ENCODE peak calls at places on chromosomes 4 and X, in nine cellular contexts. One of them, this sample, is unnamed.

GRCh38 chrX:125810856-125811255 is 355.2 kb downstream of the DCAF12L2 start:
- DNase-seq in pancreas: no peak
- DNase-seq in OCI-LY7: no peak
- DNase-seq in GM10248: no peak
- DNase-seq in psoas muscle: no peak
- DNase-seq in ovary: no peak
- DNase-seq in fibroblast of mammary gland: no peak
- DNase-seq in omental fat pad: no peak
- DNase-seq in HFF-Myc: no peak
- DNase-seq in this sample: no peak

GRCh38 chr4:131052646-131053045 is 1956.7 kb downstream of the C4orf33 start:
- DNase-seq in pancreas: no peak
- DNase-seq in OCI-LY7: no peak
- DNase-seq in GM10248: no peak
- DNase-seq in psoas muscle: no peak
- DNase-seq in ovary: no peak
- DNase-seq in fibroblast of mammary gland: no peak
- DNase-seq in omental fat pad: no peak
- DNase-seq in HFF-Myc: no peak
- DNase-seq in this sample: no peak

GRCh38 chr4:113742643-113743042 is 18.9 kb downstream of the CAMK2D start:
- DNase-seq in pancreas: no peak
- DNase-seq in OCI-LY7: no peak
- DNase-seq in GM10248: no peak
- DNase-seq in psoas muscle: no peak
- DNase-seq in ovary: no peak
- DNase-seq in fibroblast of mammary gland: no peak
- DNase-seq in omental fat pad: no peak
- DNase-seq in HFF-Myc: no peak
- DNase-seq in this sample: no peak

GRCh38 chr4:109818268-109818667 is 2.7 kb downstream of the GAR1 start:
- DNase-seq in pancreas: no peak
- DNase-seq in OCI-LY7: no peak
- DNase-seq in GM10248: no peak
- DNase-seq in psoas muscle: no peak
- DNase-seq in ovary: no peak
- DNase-seq in fibroblast of mammary gland: no peak
- DNase-seq in omental fat pad: no peak
- DNase-seq in HFF-Myc: no peak
- DNase-seq in this sample: no peak

GRCh38 chrX:17038681-17039161 is 92.3 kb downstream of the REPS2 start:
- DNase-seq in pancreas: no peak
- DNase-seq in OCI-LY7: no peak
- DNase-seq in GM10248: no peak
- DNase-seq in psoas muscle: no peak
- DNase-seq in ovary: peak
- DNase-seq in fibroblast of mammary gland: peak
- DNase-seq in omental fat pad: no peak
- DNase-seq in HFF-Myc: peak
- DNase-seq in this sample: no peak

GRCh38 chr4:183721207-183722081 is 62.4 kb downstream of the TRAPPC11 start:
- DNase-seq in pancreas: peak
- DNase-seq in OCI-LY7: no peak
- DNase-seq in GM10248: peak
- DNase-seq in psoas muscle: peak
- DNase-seq in ovary: peak
- DNase-seq in fibroblast of mammary gland: peak
- DNase-seq in omental fat pad: no peak
- DNase-seq in HFF-Myc: peak
- DNase-seq in this sample: peak

GRCh38 chr4:73704314-73705055 is 35.9 kb upstream of the CXCL8 start:
- DNase-seq in pancreas: peak
- DNase-seq in OCI-LY7: no peak
- DNase-seq in GM10248: no peak
- DNase-seq in psoas muscle: peak
- DNase-seq in ovary: peak
- DNase-seq in fibroblast of mammary gland: peak
- DNase-seq in omental fat pad: peak
- DNase-seq in HFF-Myc: peak
- DNase-seq in this sample: no peak

GRCh38 chr4:120049732-120050494 is 16.7 kb downstream of the MAD2L1 start:
- DNase-seq in pancreas: peak
- DNase-seq in OCI-LY7: peak
- DNase-seq in GM10248: peak
- DNase-seq in psoas muscle: peak
- DNase-seq in ovary: peak
- DNase-seq in fibroblast of mammary gland: peak
- DNase-seq in omental fat pad: peak
- DNase-seq in HFF-Myc: peak
- DNase-seq in this sample: peak

GRCh38 chr4:140103676-140104075 is 50.3 kb downstream of the MAML3 start:
- DNase-seq in pancreas: no peak
- DNase-seq in OCI-LY7: peak
- DNase-seq in GM10248: no peak
- DNase-seq in psoas muscle: no peak
- DNase-seq in ovary: no peak
- DNase-seq in fibroblast of mammary gland: peak
- DNase-seq in omental fat pad: no peak
- DNase-seq in HFF-Myc: no peak
- DNase-seq in this sample: no peak

GRCh38 chr4:10109995-10110670 is 6.5 kb downstream of the WDR1 start:
- DNase-seq in pancreas: no peak
- DNase-seq in OCI-LY7: no peak
- DNase-seq in GM10248: no peak
- DNase-seq in psoas muscle: no peak
- DNase-seq in ovary: no peak
- DNase-seq in fibroblast of mammary gland: no peak
- DNase-seq in omental fat pad: no peak
- DNase-seq in HFF-Myc: no peak
- DNase-seq in this sample: no peak

GRCh38 chrX:70769659-70770232 is 138.8 kb downstream of the TEX11 start:
- DNase-seq in pancreas: no peak
- DNase-seq in OCI-LY7: peak
- DNase-seq in GM10248: peak
- DNase-seq in psoas muscle: no peak
- DNase-seq in ovary: no peak
- DNase-seq in fibroblast of mammary gland: peak
- DNase-seq in omental fat pad: no peak
- DNase-seq in HFF-Myc: no peak
- DNase-seq in this sample: no peak
- TF ChIP-seq CTCF in pancreas: peak
- TF ChIP-seq CTCF in OCI-LY7: peak
- TF ChIP-seq CTCF in GM10248: peak
- TF ChIP-seq CTCF in psoas muscle: peak
- TF ChIP-seq CTCF in ovary: no peak
- TF ChIP-seq CTCF in fibroblast of mammary gland: peak
- TF ChIP-seq CTCF in omental fat pad: no peak
- TF ChIP-seq CTCF in HFF-Myc: peak
- TF ChIP-seq CTCF in this sample: peak

GRCh38 chr4:39976141-39976944 is 1.4 kb downstream of the PDS5A start:
- DNase-seq in pancreas: peak
- DNase-seq in OCI-LY7: peak
- DNase-seq in GM10248: peak
- DNase-seq in psoas muscle: peak
- DNase-seq in ovary: peak
- DNase-seq in fibroblast of mammary gland: peak
- DNase-seq in omental fat pad: peak
- DNase-seq in HFF-Myc: peak
- DNase-seq in this sample: peak

GRCh38 chr4:39978904-39979303 is 1.2 kb upstream of the PDS5A start:
- DNase-seq in pancreas: no peak
- DNase-seq in OCI-LY7: peak
- DNase-seq in GM10248: no peak
- DNase-seq in psoas muscle: no peak
- DNase-seq in ovary: no peak
- DNase-seq in fibroblast of mammary gland: no peak
- DNase-seq in omental fat pad: no peak
- DNase-seq in HFF-Myc: no peak
- DNase-seq in this sample: no peak

GRCh38 chr4:39976945-39977488 is 694 bp downstream of the PDS5A start:
- DNase-seq in pancreas: no peak
- DNase-seq in OCI-LY7: no peak
- DNase-seq in GM10248: peak
- DNase-seq in psoas muscle: peak
- DNase-seq in ovary: peak
- DNase-seq in fibroblast of mammary gland: no peak
- DNase-seq in omental fat pad: no peak
- DNase-seq in HFF-Myc: no peak
- DNase-seq in this sample: peak

GRCh38 chr4:39978378-39978775 is 666 bp upstream of the PDS5A start:
- DNase-seq in pancreas: no peak
- DNase-seq in OCI-LY7: no peak
- DNase-seq in GM10248: no peak
- DNase-seq in psoas muscle: no peak
- DNase-seq in ovary: no peak
- DNase-seq in fibroblast of mammary gland: no peak
- DNase-seq in omental fat pad: no peak
- DNase-seq in HFF-Myc: no peak
- DNase-seq in this sample: no peak

DNA sequence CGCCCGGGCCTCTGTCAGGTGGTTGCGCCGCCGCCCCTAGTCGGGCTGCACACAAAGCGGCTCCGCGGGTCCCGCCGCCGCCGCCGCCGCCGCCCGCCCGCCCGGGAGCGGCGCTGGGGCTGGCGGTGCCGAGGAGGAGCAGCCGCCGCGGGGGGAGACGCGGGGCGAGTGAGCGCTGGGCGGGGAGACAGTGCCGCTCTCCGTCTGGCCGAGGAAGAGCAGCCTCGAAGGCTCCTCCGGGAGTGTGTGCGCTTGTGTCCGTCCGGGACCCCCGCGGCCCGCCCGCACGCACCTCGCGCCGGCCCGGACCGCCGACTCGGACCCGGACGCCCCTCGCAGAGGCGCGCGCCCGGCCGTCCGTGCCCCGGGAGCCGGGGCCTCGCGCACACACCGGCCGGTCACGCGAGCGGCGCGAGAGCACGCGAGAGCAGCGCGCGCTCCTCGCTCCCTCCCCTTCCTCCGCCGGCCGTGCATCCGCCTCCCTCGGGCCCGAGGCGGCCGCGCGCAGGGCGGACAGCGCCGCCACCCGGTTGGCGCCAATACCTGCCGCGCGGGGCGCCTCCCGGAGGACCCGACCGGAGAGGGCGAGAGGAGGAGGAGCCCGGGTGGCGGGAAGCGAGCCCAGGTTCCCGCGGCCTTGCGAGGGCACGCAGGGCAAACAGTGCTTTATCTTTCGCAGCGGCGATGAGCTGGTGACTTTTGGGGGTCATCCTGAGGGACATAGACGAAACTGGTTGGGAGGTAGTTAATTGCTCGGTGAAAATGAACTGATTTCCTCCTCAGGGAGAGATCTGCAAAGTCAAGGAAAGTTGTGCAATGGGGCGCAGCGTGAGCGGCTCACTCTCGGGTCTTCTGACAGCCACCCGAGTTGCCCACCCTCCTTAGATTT is at the start of gene PDS5A:
- DNase-seq in pancreas: peak
- DNase-seq in OCI-LY7: peak
- DNase-seq in GM10248: peak
- DNase-seq in psoas muscle: peak
- DNase-seq in ovary: peak
- DNase-seq in fibroblast of mammary gland: peak
- DNase-seq in omental fat pad: peak
- DNase-seq in HFF-Myc: peak
- DNase-seq in this sample: peak
- TF ChIP-seq CTCF in pancreas: peak
- TF ChIP-seq CTCF in OCI-LY7: peak
- TF ChIP-seq CTCF in GM10248: peak
- TF ChIP-seq CTCF in psoas muscle: peak
- TF ChIP-seq CTCF in ovary: peak
- TF ChIP-seq CTCF in fibroblast of mammary gland: peak
- TF ChIP-seq CTCF in omental fat pad: no peak
- TF ChIP-seq CTCF in HFF-Myc: peak
- TF ChIP-seq CTCF in this sample: peak

DNA sequence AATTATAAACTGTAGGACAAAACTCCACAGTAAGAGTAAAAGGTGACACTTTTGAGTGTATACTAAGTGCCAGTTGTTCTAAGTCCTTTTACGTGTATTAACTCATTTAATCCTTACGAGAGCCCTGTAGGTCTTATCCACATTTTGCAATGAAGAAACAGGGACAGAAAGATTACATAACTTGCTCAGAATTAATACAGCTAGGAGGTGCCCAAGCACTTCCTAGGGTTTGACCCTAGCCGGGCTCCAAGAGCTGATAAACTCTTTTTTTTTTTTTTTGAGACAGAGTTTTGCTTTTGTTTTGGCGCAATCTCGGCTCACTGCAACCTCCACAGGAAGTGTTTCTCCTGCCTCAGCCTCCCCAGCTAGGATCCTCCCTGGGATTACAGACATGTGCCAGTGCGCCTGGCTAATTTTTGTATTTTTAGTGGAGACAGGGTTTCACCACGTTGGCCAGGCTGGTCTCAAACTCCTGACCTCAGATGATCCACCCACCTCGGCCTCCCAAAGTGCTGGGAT is 110.4 kb downstream of the UBE2K start:
- DNase-seq in pancreas: no peak
- DNase-seq in OCI-LY7: peak
- DNase-seq in GM10248: no peak
- DNase-seq in psoas muscle: no peak
- DNase-seq in ovary: no peak
- DNase-seq in fibroblast of mammary gland: no peak
- DNase-seq in omental fat pad: no peak
- DNase-seq in HFF-Myc: no peak
- DNase-seq in this sample: no peak
- TF ChIP-seq CTCF in pancreas: no peak
- TF ChIP-seq CTCF in OCI-LY7: peak
- TF ChIP-seq CTCF in GM10248: no peak
- TF ChIP-seq CTCF in psoas muscle: no peak
- TF ChIP-seq CTCF in ovary: no peak
- TF ChIP-seq CTCF in fibroblast of mammary gland: no peak
- TF ChIP-seq CTCF in omental fat pad: no peak
- TF ChIP-seq CTCF in HFF-Myc: no peak
- TF ChIP-seq CTCF in this sample: no peak

GRCh38 chr4:2168469-2169319 is 73.2 kb downstream of the HAUS3 start:
- DNase-seq in pancreas: peak
- DNase-seq in OCI-LY7: no peak
- DNase-seq in GM10248: no peak
- DNase-seq in psoas muscle: no peak
- DNase-seq in ovary: no peak
- DNase-seq in fibroblast of mammary gland: no peak
- DNase-seq in omental fat pad: no peak
- DNase-seq in HFF-Myc: no peak
- DNase-seq in this sample: no peak
- TF ChIP-seq CTCF in pancreas: no peak
- TF ChIP-seq CTCF in OCI-LY7: no peak
- TF ChIP-seq CTCF in GM10248: no peak
- TF ChIP-seq CTCF in psoas muscle: no peak
- TF ChIP-seq CTCF in ovary: no peak
- TF ChIP-seq CTCF in fibroblast of mammary gland: no peak
- TF ChIP-seq CTCF in omental fat pad: no peak
- TF ChIP-seq CTCF in HFF-Myc: no peak
- TF ChIP-seq CTCF in this sample: no peak

GRCh38 chrX:48903290-48903689 is 5.6 kb downstream of the PQBP1 start:
- DNase-seq in pancreas: no peak
- DNase-seq in OCI-LY7: no peak
- DNase-seq in GM10248: no peak
- DNase-seq in psoas muscle: no peak
- DNase-seq in ovary: no peak
- DNase-seq in fibroblast of mammary gland: no peak
- DNase-seq in omental fat pad: no peak
- DNase-seq in HFF-Myc: no peak
- DNase-seq in this sample: no peak
- TF ChIP-seq CTCF in pancreas: no peak
- TF ChIP-seq CTCF in OCI-LY7: no peak
- TF ChIP-seq CTCF in GM10248: no peak
- TF ChIP-seq CTCF in psoas muscle: no peak
- TF ChIP-seq CTCF in ovary: no peak
- TF ChIP-seq CTCF in fibroblast of mammary gland: no peak
- TF ChIP-seq CTCF in omental fat pad: no peak
- TF ChIP-seq CTCF in HFF-Myc: no peak
- TF ChIP-seq CTCF in this sample: no peak